ENCODE peak calls at places on chromosomes 5 and 9, in nine cellular contexts. One of them, this sample, is unnamed.

GRCh38 chr5:1641041-1641440 is 117.3 kb upstream of the LPCAT1 start:
- DNase-seq in GM12865: no peak
- DNase-seq in HFF-Myc: no peak
- DNase-seq in GM23338: no peak
- DNase-seq in body of pancreas: no peak
- DNase-seq in right lobe of liver: peak
- DNase-seq in AG04450: no peak
- DNase-seq in fibroblast of pulmonary artery: no peak
- DNase-seq in bronchial epithelial cell: no peak
- DNase-seq in this sample: no peak

GRCh38 chr9:100206899-100207298 is 107.9 kb downstream of the INVS start:
- DNase-seq in bronchial epithelial cell: peak
- DNase-seq in GM12865: no peak
- DNase-seq in body of pancreas: no peak
- DNase-seq in fibroblast of pulmonary artery: peak
- DNase-seq in HFF-Myc: no peak
- DNase-seq in right lobe of liver: no peak
- DNase-seq in GM23338: no peak
- DNase-seq in AG04450: no peak
- DNase-seq in this sample: no peak

GRCh38 chr5:85931220-85931619 is 686.5 kb upstream of the COX7C start:
- DNase-seq in fibroblast of pulmonary artery: no peak
- DNase-seq in body of pancreas: no peak
- DNase-seq in GM23338: no peak
- DNase-seq in AG04450: no peak
- DNase-seq in HFF-Myc: no peak
- DNase-seq in bronchial epithelial cell: no peak
- DNase-seq in right lobe of liver: no peak
- DNase-seq in GM12865: no peak
- DNase-seq in this sample: no peak

GRCh38 chr5:14712131-14712530 is 47.6 kb downstream of the OTULIN start:
- DNase-seq in body of pancreas: no peak
- DNase-seq in bronchial epithelial cell: no peak
- DNase-seq in GM12865: no peak
- DNase-seq in right lobe of liver: no peak
- DNase-seq in HFF-Myc: no peak
- DNase-seq in fibroblast of pulmonary artery: no peak
- DNase-seq in AG04450: no peak
- DNase-seq in GM23338: no peak
- DNase-seq in this sample: no peak

GRCh38 chr9:105259274-105259673 is 14.8 kb downstream of the SLC44A1 start:
- DNase-seq in GM12865: no peak
- DNase-seq in AG04450: no peak
- DNase-seq in fibroblast of pulmonary artery: no peak
- DNase-seq in body of pancreas: no peak
- DNase-seq in bronchial epithelial cell: no peak
- DNase-seq in right lobe of liver: no peak
- DNase-seq in HFF-Myc: no peak
- DNase-seq in GM23338: no peak
- DNase-seq in this sample: no peak

GRCh38 chr9:129801504-129801903 is 1.5 kb upstream of the TOR1B start:
- DNase-seq in HFF-Myc: no peak
- DNase-seq in GM23338: peak
- DNase-seq in AG04450: no peak
- DNase-seq in body of pancreas: no peak
- DNase-seq in bronchial epithelial cell: no peak
- DNase-seq in fibroblast of pulmonary artery: no peak
- DNase-seq in right lobe of liver: no peak
- DNase-seq in GM12865: no peak
- DNase-seq in this sample: no peak

GRCh38 chr9:37338218-37338617 is 84.3 kb upstream of the GRHPR start:
- DNase-seq in GM12865: no peak
- DNase-seq in HFF-Myc: no peak
- DNase-seq in bronchial epithelial cell: no peak
- DNase-seq in right lobe of liver: no peak
- DNase-seq in body of pancreas: no peak
- DNase-seq in fibroblast of pulmonary artery: no peak
- DNase-seq in GM23338: no peak
- DNase-seq in AG04450: no peak
- DNase-seq in this sample: no peak

GRCh38 chr9:91905958-91906585 is 44.0 kb downstream of the ROR2 start:
- DNase-seq in GM23338: no peak
- DNase-seq in right lobe of liver: no peak
- DNase-seq in AG04450: no peak
- DNase-seq in bronchial epithelial cell: no peak
- DNase-seq in fibroblast of pulmonary artery: no peak
- DNase-seq in GM12865: no peak
- DNase-seq in HFF-Myc: no peak
- DNase-seq in body of pancreas: peak
- DNase-seq in this sample: no peak

GRCh38 chr5:122327110-122327509 is 15.1 kb downstream of the SNCAIP start:
- DNase-seq in bronchial epithelial cell: no peak
- DNase-seq in GM23338: no peak
- DNase-seq in fibroblast of pulmonary artery: no peak
- DNase-seq in body of pancreas: no peak
- DNase-seq in AG04450: no peak
- DNase-seq in HFF-Myc: no peak
- DNase-seq in GM12865: no peak
- DNase-seq in right lobe of liver: no peak
- DNase-seq in this sample: no peak

GRCh38 chr5:156778139-156778696 is 71.9 kb upstream of the PPP1R2B start:
- DNase-seq in AG04450: no peak
- DNase-seq in right lobe of liver: no peak
- DNase-seq in fibroblast of pulmonary artery: no peak
- DNase-seq in GM23338: no peak
- DNase-seq in bronchial epithelial cell: no peak
- DNase-seq in HFF-Myc: no peak
- DNase-seq in GM12865: no peak
- DNase-seq in body of pancreas: no peak
- DNase-seq in this sample: no peak

GRCh38 chr9:13503599-13503998 is 224.1 kb upstream of the MPDZ start:
- DNase-seq in body of pancreas: no peak
- DNase-seq in GM23338: no peak
- DNase-seq in fibroblast of pulmonary artery: no peak
- DNase-seq in right lobe of liver: no peak
- DNase-seq in HFF-Myc: no peak
- DNase-seq in GM12865: no peak
- DNase-seq in AG04450: no peak
- DNase-seq in bronchial epithelial cell: peak
- DNase-seq in this sample: no peak

GRCh38 chr5:78727786-78728761 is 79.5 kb upstream of the LHFPL2 start:
- DNase-seq in right lobe of liver: peak
- DNase-seq in HFF-Myc: no peak
- DNase-seq in body of pancreas: no peak
- DNase-seq in fibroblast of pulmonary artery: no peak
- DNase-seq in AG04450: no peak
- DNase-seq in bronchial epithelial cell: no peak
- DNase-seq in GM23338: no peak
- DNase-seq in GM12865: peak
- DNase-seq in this sample: no peak

GRCh38 chr5:71832812-71833456 is 113.9 kb downstream of the CARTPT start:
- DNase-seq in GM12865: no peak
- DNase-seq in fibroblast of pulmonary artery: no peak
- DNase-seq in body of pancreas: no peak
- DNase-seq in AG04450: no peak
- DNase-seq in right lobe of liver: no peak
- DNase-seq in bronchial epithelial cell: peak
- DNase-seq in GM23338: no peak
- DNase-seq in HFF-Myc: no peak
- DNase-seq in this sample: no peak

GRCh38 chr5:157100140-157100679 is 8.6 kb downstream of the HAVCR2 start:
- DNase-seq in body of pancreas: peak
- DNase-seq in fibroblast of pulmonary artery: peak
- DNase-seq in GM12865: no peak
- DNase-seq in HFF-Myc: peak
- DNase-seq in GM23338: no peak
- DNase-seq in bronchial epithelial cell: no peak
- DNase-seq in right lobe of liver: no peak
- DNase-seq in AG04450: no peak
- DNase-seq in this sample: no peak

GRCh38 chr9:106878081-106878837 is 15.3 kb downstream of the ZNF462 start:
- DNase-seq in fibroblast of pulmonary artery: no peak
- DNase-seq in GM12865: no peak
- DNase-seq in bronchial epithelial cell: no peak
- DNase-seq in GM23338: peak
- DNase-seq in HFF-Myc: no peak
- DNase-seq in right lobe of liver: no peak
- DNase-seq in AG04450: no peak
- DNase-seq in body of pancreas: no peak
- DNase-seq in this sample: no peak

GRCh38 chr9:4334439-4334838 is 34.6 kb upstream of the GLIS3 start:
- DNase-seq in GM23338: peak
- DNase-seq in right lobe of liver: peak
- DNase-seq in bronchial epithelial cell: peak
- DNase-seq in GM12865: no peak
- DNase-seq in fibroblast of pulmonary artery: peak
- DNase-seq in body of pancreas: peak
- DNase-seq in HFF-Myc: no peak
- DNase-seq in AG04450: no peak
- DNase-seq in this sample: no peak

GRCh38 chr9:111916234-111916645 is 19.6 kb downstream of the UGCG start:
- DNase-seq in HFF-Myc: no peak
- DNase-seq in right lobe of liver: no peak
- DNase-seq in GM23338: no peak
- DNase-seq in fibroblast of pulmonary artery: no peak
- DNase-seq in bronchial epithelial cell: no peak
- DNase-seq in body of pancreas: no peak
- DNase-seq in GM12865: peak
- DNase-seq in AG04450: no peak
- DNase-seq in this sample: no peak

GRCh38 chr5:33690736-33691135 is 201.1 kb downstream of the ADAMTS12 start:
- DNase-seq in bronchial epithelial cell: no peak
- DNase-seq in GM23338: no peak
- DNase-seq in AG04450: peak
- DNase-seq in GM12865: no peak
- DNase-seq in fibroblast of pulmonary artery: peak
- DNase-seq in body of pancreas: peak
- DNase-seq in HFF-Myc: peak
- DNase-seq in right lobe of liver: no peak
- DNase-seq in this sample: no peak

GRCh38 chr9:124282442-124283231 is 24.9 kb downstream of the NEK6 start:
- DNase-seq in GM12865: no peak
- DNase-seq in body of pancreas: peak
- DNase-seq in AG04450: no peak
- DNase-seq in bronchial epithelial cell: no peak
- DNase-seq in HFF-Myc: no peak
- DNase-seq in fibroblast of pulmonary artery: peak
- DNase-seq in right lobe of liver: peak
- DNase-seq in GM23338: no peak
- DNase-seq in this sample: no peak

GRCh38 chr5:169197343-169197742 is 103.6 kb downstream of the SLIT3 start:
- DNase-seq in GM12865: no peak
- DNase-seq in right lobe of liver: no peak
- DNase-seq in bronchial epithelial cell: peak
- DNase-seq in GM23338: no peak
- DNase-seq in fibroblast of pulmonary artery: no peak
- DNase-seq in AG04450: no peak
- DNase-seq in HFF-Myc: no peak
- DNase-seq in body of pancreas: peak
- DNase-seq in this sample: no peak

GRCh38 chr5:170747851-170748250 is 35.7 kb upstream of the GABRP start:
- DNase-seq in right lobe of liver: peak
- DNase-seq in GM23338: peak
- DNase-seq in bronchial epithelial cell: no peak
- DNase-seq in fibroblast of pulmonary artery: peak
- DNase-seq in GM12865: no peak
- DNase-seq in HFF-Myc: no peak
- DNase-seq in body of pancreas: no peak
- DNase-seq in AG04450: no peak
- DNase-seq in this sample: no peak

GRCh38 chr9:109014267-109015025 is 1.1 kb upstream of the CTNNAL1 start:
- DNase-seq in AG04450: no peak
- DNase-seq in right lobe of liver: no peak
- DNase-seq in body of pancreas: no peak
- DNase-seq in GM12865: no peak
- DNase-seq in bronchial epithelial cell: peak
- DNase-seq in HFF-Myc: no peak
- DNase-seq in GM23338: peak
- DNase-seq in fibroblast of pulmonary artery: peak
- DNase-seq in this sample: no peak

DNA sequence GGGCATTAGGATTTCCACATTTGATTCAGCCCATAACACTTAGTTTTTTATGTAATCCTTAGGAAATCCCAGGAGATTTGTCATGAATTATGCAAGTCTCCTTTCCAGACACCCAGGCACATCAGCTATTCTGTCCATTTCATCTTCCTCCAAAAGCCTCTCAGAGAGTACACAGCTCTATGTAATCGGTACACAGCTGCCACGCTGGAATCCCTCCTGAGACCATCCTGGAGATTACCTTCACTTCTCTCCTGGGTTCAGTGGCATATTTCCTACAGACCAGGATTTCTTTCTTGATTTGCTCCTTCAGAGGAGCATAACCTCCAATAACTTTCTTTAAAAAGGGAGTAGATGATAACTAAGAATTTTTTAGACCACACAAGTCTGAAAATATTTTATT is 2309.7 kb upstream of the WWC1 start:
- DNase-seq in body of pancreas: no peak
- DNase-seq in GM12865: no peak
- DNase-seq in fibroblast of pulmonary artery: no peak
- DNase-seq in bronchial epithelial cell: no peak
- DNase-seq in AG04450: no peak
- DNase-seq in HFF-Myc: no peak
- DNase-seq in right lobe of liver: no peak
- DNase-seq in GM23338: no peak
- DNase-seq in this sample: no peak
- TF ChIP-seq CTCF in body of pancreas: no peak
- TF ChIP-seq CTCF in GM12865: no peak
- TF ChIP-seq CTCF in fibroblast of pulmonary artery: no peak
- TF ChIP-seq CTCF in bronchial epithelial cell: no peak
- TF ChIP-seq CTCF in AG04450: no peak
- TF ChIP-seq CTCF in HFF-Myc: no peak
- TF ChIP-seq CTCF in right lobe of liver: no peak
- TF ChIP-seq CTCF in GM23338: no peak
- TF ChIP-seq CTCF in this sample: no peak

GRCh38 chr5:151758430-151759241 is at the start of gene ATOX1:
- DNase-seq in right lobe of liver: peak
- DNase-seq in body of pancreas: peak
- DNase-seq in fibroblast of pulmonary artery: peak
- DNase-seq in bronchial epithelial cell: peak
- DNase-seq in GM23338: peak
- DNase-seq in GM12865: peak
- DNase-seq in AG04450: peak
- DNase-seq in HFF-Myc: no peak
- DNase-seq in this sample: peak
- TF ChIP-seq CTCF in right lobe of liver: no peak
- TF ChIP-seq CTCF in body of pancreas: peak
- TF ChIP-seq CTCF in fibroblast of pulmonary artery: no peak
- TF ChIP-seq CTCF in bronchial epithelial cell: no peak
- TF ChIP-seq CTCF in GM23338: no peak
- TF ChIP-seq CTCF in GM12865: no peak
- TF ChIP-seq CTCF in AG04450: no peak
- TF ChIP-seq CTCF in HFF-Myc: no peak
- TF ChIP-seq CTCF in this sample: peak

GRCh38 chr9:88741335-88741734 is 206.4 kb downstream of the NXNL2 start:
- DNase-seq in AG04450: no peak
- DNase-seq in bronchial epithelial cell: no peak
- DNase-seq in fibroblast of pulmonary artery: peak
- DNase-seq in right lobe of liver: no peak
- DNase-seq in HFF-Myc: no peak
- DNase-seq in GM12865: peak
- DNase-seq in body of pancreas: no peak
- DNase-seq in GM23338: peak
- DNase-seq in this sample: no peak
- TF ChIP-seq CTCF in AG04450: peak
- TF ChIP-seq CTCF in bronchial epithelial cell: peak
- TF ChIP-seq CTCF in fibroblast of pulmonary artery: peak
- TF ChIP-seq CTCF in right lobe of liver: no peak
- TF ChIP-seq CTCF in HFF-Myc: peak
- TF ChIP-seq CTCF in GM12865: peak
- TF ChIP-seq CTCF in body of pancreas: no peak
- TF ChIP-seq CTCF in GM23338: peak
- TF ChIP-seq CTCF in this sample: peak

GRCh38 chr9:33012328-33013068 is 11.1 kb upstream of the APTX start:
- DNase-seq in GM23338: no peak
- DNase-seq in AG04450: no peak
- DNase-seq in right lobe of liver: no peak
- DNase-seq in bronchial epithelial cell: no peak
- DNase-seq in GM12865: no peak
- DNase-seq in fibroblast of pulmonary artery: no peak
- DNase-seq in body of pancreas: no peak
- DNase-seq in HFF-Myc: no peak
- DNase-seq in this sample: no peak
- TF ChIP-seq CTCF in GM23338: no peak
- TF ChIP-seq CTCF in AG04450: no peak
- TF ChIP-seq CTCF in right lobe of liver: no peak
- TF ChIP-seq CTCF in bronchial epithelial cell: no peak
- TF ChIP-seq CTCF in GM12865: no peak
- TF ChIP-seq CTCF in fibroblast of pulmonary artery: no peak
- TF ChIP-seq CTCF in body of pancreas: no peak
- TF ChIP-seq CTCF in HFF-Myc: no peak
- TF ChIP-seq CTCF in this sample: no peak

This sample was measured in chondrocyte.